ENCODE peak calls at places on chromosomes 5 and 9, in four cellular contexts. C is A172, H is endothelial cell, N is T-helper 22 cell. L is an unnamed sample.

GRCh38 chr9:134656334-134657034 is 14.9 kb downstream of the COL5A1 start:
- DNase-seq in C (peak; percentile 49), H (no peak), N (no peak), L (peak; percentile 48)

GRCh38 chr5:107263387-107264003 is 407.2 kb downstream of the EFNA5 start:
- DNase-seq in C (no peak), H (no peak), N (no peak), L (no peak)

GRCh38 chr9:108676344-108676743 is 179.4 kb downstream of the ACTL7B start:
- DNase-seq in C (no peak), H (no peak), N (no peak), L (no peak)

GRCh38 chr5:53739111-53739510 is 178.7 kb downstream of the NDUFS4 start:
- DNase-seq in C (no peak), H (no peak), N (no peak), L (no peak)

GRCh38 chr9:136143215-136144001 is 24.7 kb upstream of the TMEM250 start:
- DNase-seq in C (no peak), H (peak; percentile 59), N (no peak), L (peak; percentile 80)

GRCh38 chr9:36840895-36841536 is 193.1 kb downstream of the PAX5 start:
- DNase-seq in C (no peak), H (no peak), N (no peak), L (no peak)

GRCh38 chr5:175728316-175728715 is 70.4 kb downstream of the HRH2 start:
- DNase-seq in C (no peak), H (no peak), N (no peak), L (no peak)

GRCh38 chr5:9209846-9210547 is 335.9 kb downstream of the SEMA5A start:
- DNase-seq in C (no peak), H (no peak), N (no peak), L (no peak)

GRCh38 chr9:79686381-79687130 is 114.8 kb downstream of the TLE4 start:
- DNase-seq in C (peak; percentile 97), H (no peak), N (no peak), L (no peak)

GRCh38 chr5:149599375-149599774 is 18.1 kb downstream of the ARHGEF37 start:
- DNase-seq in C (no peak), H (no peak), N (no peak), L (no peak)

GRCh38 chr5:180467989-180468731 is 26.0 kb upstream of the CNOT6 start:
- DNase-seq in C (no peak), H (no peak), N (no peak), L (no peak)

GRCh38 chr5:72949481-72949880 is 6.4 kb upstream of the FCHO2 start:
- DNase-seq in C (no peak), H (no peak), N (no peak), L (no peak)

GRCh38 chr9:135075234-135076142 is 12.0 kb upstream of the OLFM1 start:
- DNase-seq in C (peak; percentile 71), H (peak; percentile 48), N (no peak), L (peak; percentile 92)

GRCh38 chr9:122180633-122181032 is 20.9 kb downstream of the MORN5 start:
- DNase-seq in C (peak; percentile 93), H (no peak), N (no peak), L (no peak)

GRCh38 chr9:89916001-89916635 is 311.3 kb downstream of the GADD45G start:
- DNase-seq in C (peak; percentile 83), H (no peak), N (no peak), L (no peak)

L was measured in D341Med.